ENCODE peak calls at places on chromosomes 16 and 17, in six cellular contexts. One of them, this sample, is unnamed.

GRCh38 chr16:79415983-79416641 is 184.4 kb downstream of the MAF start:
- DNase-seq in amniotic epithelial cell: no peak
- DNase-seq in HT-29: no peak
- DNase-seq in CD4-positive, alpha-beta T cell: no peak
- DNase-seq in frontal cortex: no peak
- DNase-seq in amygdala: no peak
- DNase-seq in this sample: no peak

GRCh38 chr17:77470330-77470786 is 329.6 kb downstream of the SEC14L1 start:
- DNase-seq in CD4-positive, alpha-beta T cell: no peak
- DNase-seq in amygdala: no peak
- DNase-seq in amniotic epithelial cell: no peak
- DNase-seq in frontal cortex: no peak
- DNase-seq in HT-29: no peak
- DNase-seq in this sample: no peak

GRCh38 chr17:78853926-78854394 is 13.3 kb upstream of the USP36 start:
- DNase-seq in frontal cortex: no peak
- DNase-seq in CD4-positive, alpha-beta T cell: no peak
- DNase-seq in amniotic epithelial cell: peak; percentile 27
- DNase-seq in HT-29: no peak
- DNase-seq in amygdala: no peak
- DNase-seq in this sample: no peak

GRCh38 chr16:50683689-50684374 is 2.7 kb upstream of the SNX20 start:
- DNase-seq in amygdala: no peak
- DNase-seq in amniotic epithelial cell: no peak
- DNase-seq in HT-29: no peak
- DNase-seq in CD4-positive, alpha-beta T cell: peak; percentile 22
- DNase-seq in frontal cortex: no peak
- DNase-seq in this sample: no peak

GRCh38 chr16:85448557-85449194 is 164.4 kb upstream of the GSE1 start:
- DNase-seq in HT-29: no peak
- DNase-seq in amniotic epithelial cell: no peak
- DNase-seq in amygdala: no peak
- DNase-seq in CD4-positive, alpha-beta T cell: peak; percentile 45
- DNase-seq in frontal cortex: no peak
- DNase-seq in this sample: no peak

GRCh38 chr16:48611329-48612137 is 1.6 kb upstream of the N4BP1 start:
- DNase-seq in HT-29: no peak
- DNase-seq in frontal cortex: no peak
- DNase-seq in CD4-positive, alpha-beta T cell: peak; percentile 59
- DNase-seq in amniotic epithelial cell: no peak
- DNase-seq in amygdala: no peak
- DNase-seq in this sample: no peak

GRCh38 chr16:89956511-89957213 is 8.1 kb downstream of the DEF8 start:
- DNase-seq in amygdala: no peak
- DNase-seq in CD4-positive, alpha-beta T cell: no peak
- DNase-seq in amniotic epithelial cell: no peak
- DNase-seq in frontal cortex: no peak
- DNase-seq in HT-29: no peak
- DNase-seq in this sample: no peak

GRCh38 chr16:30998852-30999761 is 11.3 kb downstream of the STX1B start:
- DNase-seq in frontal cortex: no peak
- DNase-seq in amygdala: no peak
- DNase-seq in CD4-positive, alpha-beta T cell: no peak
- DNase-seq in HT-29: no peak
- DNase-seq in amniotic epithelial cell: no peak
- DNase-seq in this sample: no peak

GRCh38 chr16:3094289-3095027 is 4.6 kb downstream of the ZSCAN10 start:
- DNase-seq in frontal cortex: peak; percentile 42
- DNase-seq in amygdala: no peak
- DNase-seq in HT-29: peak; percentile 71
- DNase-seq in CD4-positive, alpha-beta T cell: no peak
- DNase-seq in amniotic epithelial cell: peak; percentile 39
- DNase-seq in this sample: no peak

GRCh38 chr16:55035037-55035436 is 104.4 kb downstream of the IRX5 start:
- DNase-seq in HT-29: peak; percentile 57
- DNase-seq in amniotic epithelial cell: no peak
- DNase-seq in frontal cortex: no peak
- DNase-seq in CD4-positive, alpha-beta T cell: no peak
- DNase-seq in amygdala: no peak
- DNase-seq in this sample: no peak

GRCh38 chr17:72590882-72591499 is 470.2 kb downstream of the SOX9 start:
- DNase-seq in amniotic epithelial cell: no peak
- DNase-seq in CD4-positive, alpha-beta T cell: no peak
- DNase-seq in HT-29: peak; percentile 54
- DNase-seq in frontal cortex: no peak
- DNase-seq in amygdala: no peak
- DNase-seq in this sample: no peak

GRCh38 chr17:29617481-29618271 is 5.0 kb downstream of the CORO6 start:
- DNase-seq in amygdala: peak; percentile 70
- DNase-seq in frontal cortex: peak; percentile 79
- DNase-seq in HT-29: peak; percentile 79
- DNase-seq in amniotic epithelial cell: peak; percentile 64
- DNase-seq in CD4-positive, alpha-beta T cell: peak; percentile 78
- DNase-seq in this sample: peak; percentile 73

GRCh38 chr17:29846298-29846697 is 83.7 kb downstream of the SSH2 start:
- DNase-seq in CD4-positive, alpha-beta T cell: no peak
- DNase-seq in amniotic epithelial cell: no peak
- DNase-seq in amygdala: no peak
- DNase-seq in frontal cortex: no peak
- DNase-seq in HT-29: no peak
- DNase-seq in this sample: no peak

GRCh38 chr17:38746893-38747384 is 1.2 kb downstream of the PCGF2 start:
- DNase-seq in HT-29: no peak
- DNase-seq in CD4-positive, alpha-beta T cell: no peak
- DNase-seq in amygdala: no peak
- DNase-seq in amniotic epithelial cell: no peak
- DNase-seq in frontal cortex: no peak
- DNase-seq in this sample: no peak

GRCh38 chr17:75454193-75454592 is 2.2 kb upstream of the TMEM94 start:
- DNase-seq in amygdala: no peak
- DNase-seq in HT-29: no peak
- DNase-seq in amniotic epithelial cell: no peak
- DNase-seq in CD4-positive, alpha-beta T cell: no peak
- DNase-seq in frontal cortex: no peak
- DNase-seq in this sample: no peak

GRCh38 chr17:80696456-80696855 is 151.8 kb downstream of the RPTOR start:
- DNase-seq in CD4-positive, alpha-beta T cell: no peak
- DNase-seq in HT-29: no peak
- DNase-seq in amygdala: no peak
- DNase-seq in amniotic epithelial cell: no peak
- DNase-seq in frontal cortex: no peak
- DNase-seq in this sample: no peak

GRCh38 chr16:54633943-54634362 is 296.7 kb upstream of the IRX5 start:
- DNase-seq in frontal cortex: no peak
- DNase-seq in HT-29: peak; percentile 15
- DNase-seq in CD4-positive, alpha-beta T cell: no peak
- DNase-seq in amygdala: no peak
- DNase-seq in amniotic epithelial cell: no peak
- DNase-seq in this sample: peak; percentile 37

GRCh38 chr17:80513892-80514291 is 30.7 kb upstream of the RPTOR start:
- DNase-seq in frontal cortex: no peak
- DNase-seq in amygdala: no peak
- DNase-seq in CD4-positive, alpha-beta T cell: no peak
- DNase-seq in HT-29: no peak
- DNase-seq in amniotic epithelial cell: peak; percentile 6
- DNase-seq in this sample: no peak

GRCh38 chr16:2205967-2206313 is 686 bp downstream of the MLST8 start:
- DNase-seq in amygdala: no peak
- DNase-seq in amniotic epithelial cell: no peak
- DNase-seq in CD4-positive, alpha-beta T cell: no peak
- DNase-seq in frontal cortex: no peak
- DNase-seq in HT-29: no peak
- DNase-seq in this sample: no peak

GRCh38 chr17:50359005-50359699 is 13.2 kb downstream of the XYLT2 start:
- DNase-seq in CD4-positive, alpha-beta T cell: no peak
- DNase-seq in amniotic epithelial cell: no peak
- DNase-seq in amygdala: no peak
- DNase-seq in HT-29: no peak
- DNase-seq in frontal cortex: no peak
- DNase-seq in this sample: no peak

GRCh38 chr16:85215478-85216120 is 103.3 kb upstream of the CIBAR2 start:
- DNase-seq in amniotic epithelial cell: no peak
- DNase-seq in CD4-positive, alpha-beta T cell: no peak
- DNase-seq in amygdala: no peak
- DNase-seq in HT-29: no peak
- DNase-seq in frontal cortex: no peak
- DNase-seq in this sample: no peak

GRCh38 chr17:45384047-45384799 is 48.4 kb downstream of the ARHGAP27 start:
- DNase-seq in amygdala: no peak
- DNase-seq in CD4-positive, alpha-beta T cell: no peak
- DNase-seq in amniotic epithelial cell: peak; percentile 24
- DNase-seq in HT-29: no peak
- DNase-seq in frontal cortex: no peak
- DNase-seq in this sample: no peak

GRCh38 chr16:75250089-75250808 is 1.2 kb downstream of the BCAR1 start:
- DNase-seq in frontal cortex: no peak
- DNase-seq in HT-29: peak; percentile 83
- DNase-seq in amygdala: no peak
- DNase-seq in amniotic epithelial cell: no peak
- DNase-seq in CD4-positive, alpha-beta T cell: no peak
- DNase-seq in this sample: no peak

This sample was measured in midbrain.